ENCODE peak calls at places on chromosome 12, in six cellular contexts. S is WTC11, U is AG09309, H is tibial artery, W is nephron progenitor cell, R is mucosa of descending colon. B is an unnamed sample.

GRCh38 chr12:132824053-132824452 is 4.6 kb downstream of the GOLGA3 start:
- DNase-seq in S (no peak), W (no peak), R (no peak), U (no peak), H (no peak), B (no peak)

GRCh38 chr12:115375188-115375991 is 691.4 kb upstream of the TBX3 start:
- DNase-seq in H (no peak), R (no peak), S (no peak), U (no peak), W (no peak), B (no peak)

GRCh38 chr12:56720696-56721615 is 4.1 kb downstream of the NACA start:
- DNase-seq in U (no peak), R (no peak), W (no peak), S (no peak), H (no peak), B (no peak)

GRCh38 chr12:49487605-49488004 is 51.2 kb upstream of the KCNH3 start:
- DNase-seq in R (no peak), S (no peak), U (no peak), H (no peak), W (no peak), B (no peak)

GRCh38 chr12:68236421-68237059 is 10.9 kb upstream of the IL26 start:
- DNase-seq in W (no peak), U (no peak), S (no peak), R (peak), H (no peak), B (no peak)

GRCh38 chr12:62291888-62292760 is 31.9 kb downstream of the USP15 start:
- DNase-seq in W (no peak), R (no peak), S (no peak), U (no peak), H (no peak), B (no peak)

GRCh38 chr12:26736563-26737486 is 96.2 kb downstream of the ITPR2 start:
- DNase-seq in R (no peak), H (no peak), U (no peak), S (no peak), W (no peak), B (no peak)

GRCh38 chr12:88638388-88638787 is 58.1 kb upstream of the KITLG start:
- DNase-seq in S (no peak), H (no peak), R (no peak), U (no peak), W (no peak), B (no peak)

GRCh38 chr12:92398565-92399309 is 253.1 kb upstream of the BTG1 start:
- DNase-seq in W (no peak), S (no peak), U (no peak), R (no peak), H (no peak), B (no peak)

GRCh38 chr12:122060069-122060468 is 18.5 kb upstream of the MLXIP start:
- DNase-seq in R (no peak), S (no peak), H (no peak), U (no peak), W (no peak), B (no peak)

GRCh38 chr12:127393896-127394295 is 873.1 kb upstream of the TMEM132C start:
- DNase-seq in U (peak), W (no peak), H (no peak), R (no peak), S (no peak), B (no peak)

GRCh38 chr12:31702047-31702446 is 26.8 kb downstream of the AMN1 start:
- DNase-seq in W (no peak), U (no peak), H (no peak), S (no peak), R (no peak), B (no peak)
- TF ChIP-seq CTCF in W (no peak), U (peak), H (no peak), S (no peak), R (no peak), B (no peak)

DNA sequence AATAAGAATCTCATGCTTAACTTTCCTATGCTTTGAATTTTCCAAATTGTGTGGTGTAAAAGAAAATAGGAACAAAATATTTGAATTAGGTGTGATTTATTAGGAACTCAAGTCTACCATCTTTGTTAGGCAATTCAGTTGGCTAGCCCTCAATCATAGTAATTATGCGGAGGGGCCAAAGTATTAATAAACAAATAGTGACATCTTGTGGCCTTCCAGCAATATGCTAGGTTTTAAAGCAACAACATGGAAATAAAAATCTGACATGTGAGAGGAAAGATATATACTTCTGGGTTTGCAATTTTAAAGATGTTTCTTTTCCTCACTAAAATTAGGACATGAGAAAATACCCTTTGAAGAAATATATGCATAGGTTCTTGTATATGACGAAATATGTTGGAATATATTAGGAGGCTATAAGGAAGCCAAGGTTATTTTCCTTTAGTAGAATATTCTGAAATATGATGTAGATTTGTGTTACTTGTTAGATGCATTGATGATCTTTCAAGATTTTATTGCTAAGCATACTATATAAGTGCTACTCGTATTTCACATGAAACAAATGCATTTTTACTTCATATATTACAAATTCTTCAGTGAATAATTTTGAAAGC is 200.4 kb downstream of the PTPRO start:
- DNase-seq in U (no peak), S (no peak), H (no peak), R (no peak), W (no peak), B (no peak)
- TF ChIP-seq CTCF in U (peak), S (no peak), H (peak), R (no peak), W (peak), B (peak)

GRCh38 chr12:112261559-112261958 is 120.7 kb downstream of the HECTD4 start:
- DNase-seq in W (no peak), S (peak), U (no peak), H (no peak), R (no peak), B (peak)
- TF ChIP-seq CTCF in W (no peak), S (no peak), U (peak), H (no peak), R (no peak), B (no peak)

GRCh38 chr12:128657378-128657777 is 166.4 kb downstream of the SLC15A4 start:
- DNase-seq in U (no peak), S (no peak), R (no peak), H (no peak), W (no peak), B (no peak)
- TF ChIP-seq CTCF in U (no peak), S (no peak), R (no peak), H (no peak), W (no peak), B (no peak)

GRCh38 chr12:109258201-109258600 is 50.9 kb downstream of the FOXN4 start:
- DNase-seq in W (no peak), H (no peak), R (no peak), S (no peak), U (no peak), B (no peak)

GRCh38 chr12:109252799-109253198 is 56.3 kb downstream of the FOXN4 start:
- DNase-seq in S (no peak), R (no peak), W (no peak), U (no peak), H (no peak), B (no peak)

GRCh38 chr12:109256011-109256410 is 53.1 kb downstream of the FOXN4 start:
- DNase-seq in H (no peak), W (no peak), R (no peak), S (no peak), U (no peak), B (no peak)

GRCh38 chr12:109253913-109254544 is 55.1 kb downstream of the FOXN4 start:
- DNase-seq in W (no peak), U (no peak), R (no peak), S (no peak), H (no peak), B (no peak)

DNA sequence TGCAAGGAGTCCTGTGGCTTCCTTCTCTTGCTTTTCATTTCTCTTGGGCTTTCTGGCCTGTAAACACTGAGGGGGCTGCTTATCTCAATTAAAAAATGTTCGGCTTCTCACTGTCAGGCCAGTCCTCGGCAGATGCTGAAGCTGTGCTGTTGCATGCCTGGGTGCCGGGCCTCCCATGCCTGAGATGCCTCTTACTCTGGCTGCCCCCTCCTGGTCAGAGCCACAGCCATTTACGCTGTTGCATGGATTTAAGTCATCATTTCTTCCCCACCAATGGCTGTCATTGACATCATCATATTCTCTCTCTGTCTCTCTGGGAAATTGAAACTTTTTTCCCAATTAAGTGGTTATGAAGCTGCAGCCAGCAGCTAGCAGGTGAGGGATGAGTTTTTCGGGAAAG is 53.7 kb downstream of the FOXN4 start:
- DNase-seq in S (peak), H (no peak), W (no peak), R (no peak), U (no peak), B (peak)
- TF ChIP-seq CTCF in S (no peak), H (no peak), W (no peak), R (no peak), U (peak), B (no peak)

GRCh38 chr12:6367065-6367968 is 8.0 kb downstream of the SCNN1A start:
- DNase-seq in U (no peak), S (no peak), R (peak), W (no peak), H (no peak), B (no peak)
- TF ChIP-seq CTCF in U (peak), S (no peak), R (no peak), W (no peak), H (no peak), B (no peak)

DNA sequence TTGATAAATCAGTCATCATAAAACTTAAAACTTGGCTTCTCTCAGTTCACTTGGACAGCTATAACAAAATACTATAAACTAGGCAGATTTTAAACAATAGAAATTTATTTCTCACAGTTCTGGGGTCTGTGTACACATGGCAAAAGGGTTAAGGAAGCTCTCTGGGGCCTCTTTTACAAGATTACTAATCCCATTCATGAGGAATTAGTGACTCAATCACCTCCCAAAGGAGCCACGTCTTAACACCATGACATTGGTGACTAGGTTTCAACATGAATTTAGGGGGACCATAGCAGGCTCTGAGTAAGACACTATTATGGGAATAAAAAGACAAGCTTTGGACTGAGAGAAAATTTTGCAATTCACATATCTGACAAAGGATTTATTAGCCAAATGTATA is 436.5 kb downstream of the PDZRN4 start:
- DNase-seq in H (no peak), S (no peak), R (no peak), W (no peak), U (no peak), B (no peak)
- TF ChIP-seq CTCF in H (no peak), S (no peak), R (no peak), W (no peak), U (no peak), B (no peak)

DNA sequence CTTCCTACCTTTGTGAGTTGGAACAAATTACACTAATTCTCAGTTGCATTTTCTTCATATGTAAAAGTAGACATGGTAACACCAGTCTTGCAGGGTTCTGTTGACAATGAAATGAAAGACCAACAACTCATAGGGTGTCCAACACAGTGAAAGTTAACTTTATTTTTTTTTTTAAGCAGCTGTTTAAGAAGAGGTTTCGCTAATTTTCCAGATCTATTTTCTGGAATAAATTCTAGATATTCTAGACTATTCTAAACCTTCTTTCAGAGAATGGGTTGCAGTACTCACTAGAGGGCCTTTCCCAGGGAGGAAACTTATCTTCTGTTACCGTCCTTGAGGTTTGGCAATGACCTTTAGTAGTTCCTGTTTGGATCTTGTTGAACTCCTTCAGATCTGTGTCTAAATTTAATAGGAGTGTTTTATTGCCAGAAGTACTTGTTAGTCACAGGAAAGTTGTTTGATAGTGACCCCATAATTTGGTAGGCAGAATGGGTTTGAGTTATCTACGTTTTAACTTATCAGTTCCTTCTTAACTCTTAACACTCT is 2.8 kb upstream of the ART4 start:
- DNase-seq in W (no peak), H (no peak), U (no peak), S (no peak), R (no peak), B (no peak)
- TF ChIP-seq CTCF in W (no peak), H (no peak), U (no peak), S (no peak), R (no peak), B (no peak)

DNA sequence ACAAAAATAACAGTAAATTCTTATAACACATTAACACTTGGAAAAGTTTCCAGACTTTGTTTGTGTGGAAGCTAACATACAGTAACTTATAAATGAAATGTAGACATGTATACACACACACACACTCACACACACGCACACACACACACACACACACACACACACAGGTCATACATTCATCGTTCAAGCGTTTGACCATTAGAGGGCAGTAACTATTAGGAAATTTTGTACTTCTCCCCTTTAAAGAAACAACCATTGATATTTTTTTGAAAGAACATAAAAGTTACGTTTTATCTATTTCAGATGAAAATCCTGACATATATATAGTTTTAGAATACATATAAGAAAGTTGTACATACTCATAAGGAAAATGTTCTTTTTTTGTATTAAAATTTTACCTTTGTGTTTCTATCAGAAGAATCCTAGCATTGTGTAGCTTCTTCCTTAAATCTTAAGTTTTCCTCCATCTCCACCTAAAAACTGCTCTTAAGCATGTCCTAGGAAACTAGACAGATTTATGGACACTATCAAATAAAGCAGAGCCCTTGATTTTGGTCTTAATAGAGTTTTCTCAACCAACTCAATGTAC is 29.0 kb downstream of the PTPRQ start:
- DNase-seq in U (peak), S (peak), W (peak), H (no peak), R (no peak), B (no peak)
- TF ChIP-seq CTCF in U (peak), S (no peak), W (peak), H (peak), R (no peak), B (peak)

B was measured in glutamatergic neuron.